ENCODE peak calls at places on chromosome 1, in five cellular contexts. G is GM06990, V is left lung, C is psoas muscle, I is MM.1S. K is an unnamed sample.

GRCh38 chr1:117607471-117607870 is 1.6 kb downstream of the TENT5C start:
- DNase-seq in G (no peak), C (no peak), V (no peak), I (peak), K (no peak)

GRCh38 chr1:186503210-186503609 is 42.3 kb upstream of the PDC start:
- DNase-seq in G (no peak), I (no peak), V (no peak), C (no peak), K (no peak)

GRCh38 chr1:62687903-62688686 is at the start of gene DOCK7:
- DNase-seq in I (peak), C (peak), V (peak), G (peak), K (no peak)

GRCh38 chr1:76726251-76726650 is 141.0 kb upstream of the ST6GALNAC5 start:
- DNase-seq in C (no peak), I (no peak), V (no peak), G (no peak), K (no peak)

GRCh38 chr1:31596737-31597097 is 20.4 kb downstream of the TINAGL1 start:
- DNase-seq in C (no peak), I (no peak), V (no peak), G (peak), K (no peak)

GRCh38 chr1:20485527-20486456 is at the start of gene CAMK2N1:
- DNase-seq in C (peak), G (no peak), I (no peak), V (peak), K (no peak)

GRCh38 chr1:4020411-4020810 is 120.3 kb upstream of the C1orf174 start:
- DNase-seq in I (no peak), C (no peak), G (no peak), V (peak), K (no peak)

GRCh38 chr1:27724961-27725373 is 794 bp upstream of the FAM76A start:
- DNase-seq in V (no peak), I (no peak), C (peak), G (no peak), K (no peak)

GRCh38 chr1:64328195-64328594 is 124.8 kb downstream of the UBE2U start:
- DNase-seq in G (no peak), V (no peak), I (no peak), C (no peak), K (no peak)

GRCh38 chr1:192604979-192605620 is 29.5 kb downstream of the RGS1 start:
- DNase-seq in V (no peak), C (no peak), I (peak), G (no peak), K (peak)

GRCh38 chr1:100075773-100076172 is 57.0 kb downstream of the SASS6 start:
- DNase-seq in V (no peak), I (no peak), C (no peak), G (peak), K (no peak)

DNA sequence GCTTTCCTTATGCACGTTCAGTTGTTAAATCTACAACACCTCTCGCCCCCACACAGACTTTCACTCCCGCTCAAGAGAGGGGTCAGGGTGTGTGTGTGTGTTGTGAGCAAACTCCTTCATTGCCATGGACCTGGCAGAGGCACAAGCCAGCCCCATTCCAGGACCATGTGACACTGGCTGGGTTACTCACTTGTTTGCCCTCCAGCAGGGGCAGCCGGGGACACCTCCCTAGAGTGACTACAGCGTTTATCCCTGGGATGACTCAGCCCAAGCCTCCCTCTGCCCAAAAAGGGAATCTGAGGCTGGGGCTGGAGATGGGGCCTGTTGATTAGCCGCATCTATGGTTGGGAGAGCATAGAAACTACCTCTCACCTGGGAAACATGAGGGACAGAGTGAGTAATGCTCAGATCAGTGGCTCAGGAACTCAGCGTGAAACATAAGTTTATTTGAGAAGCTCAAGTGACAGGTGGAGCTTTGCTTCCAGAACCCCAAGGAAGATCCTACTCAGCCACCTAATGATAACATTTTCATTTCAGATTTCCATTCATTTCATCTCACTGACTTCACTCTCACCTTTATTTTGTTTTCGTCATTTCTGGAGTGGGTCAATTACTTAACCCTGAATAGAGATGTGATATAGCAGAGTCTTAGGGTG is 145.3 kb upstream of the DUSP10 start:
- DNase-seq in C (peak), I (no peak), G (no peak), V (peak), K (peak)
- TF ChIP-seq CTCF in C (no peak), I (no peak), G (no peak), V (no peak), K (no peak)

GRCh38 chr1:228212415-228212965 is 4.6 kb downstream of the OBSCN start:
- DNase-seq in C (peak), G (no peak), V (peak), I (no peak), K (no peak)
- H3K4me3 ChIP-seq in C (peak), G (no peak), V (peak), I (no peak), K (no peak)

DNA sequence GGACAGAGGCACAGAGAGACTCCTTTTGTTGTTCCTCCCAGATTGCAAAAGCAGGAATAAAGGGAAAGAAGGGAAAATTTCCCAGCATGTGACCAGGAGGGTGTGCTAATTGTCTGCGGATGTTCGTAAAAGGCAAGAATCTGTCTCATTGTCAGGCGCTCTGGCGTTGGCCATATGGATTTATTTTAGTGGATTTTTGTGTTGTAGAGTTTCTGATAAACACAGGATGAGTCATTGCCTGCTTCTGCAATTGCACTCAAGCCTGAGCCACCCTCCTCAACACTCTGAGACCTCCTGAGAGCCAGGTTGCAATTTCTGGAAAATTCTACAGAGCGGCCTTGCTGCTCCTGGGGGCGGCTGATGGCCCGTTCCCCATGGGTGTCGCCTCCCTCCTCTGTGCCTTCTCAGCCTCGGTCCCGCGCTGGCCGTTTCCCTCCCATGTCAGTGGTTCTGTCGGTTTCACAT is 227.7 kb downstream of the KAZN start:
- DNase-seq in C (no peak), I (no peak), G (no peak), V (no peak), K (peak)
- TF ChIP-seq CTCF in C (no peak), I (no peak), G (no peak), V (no peak), K (peak)

DNA sequence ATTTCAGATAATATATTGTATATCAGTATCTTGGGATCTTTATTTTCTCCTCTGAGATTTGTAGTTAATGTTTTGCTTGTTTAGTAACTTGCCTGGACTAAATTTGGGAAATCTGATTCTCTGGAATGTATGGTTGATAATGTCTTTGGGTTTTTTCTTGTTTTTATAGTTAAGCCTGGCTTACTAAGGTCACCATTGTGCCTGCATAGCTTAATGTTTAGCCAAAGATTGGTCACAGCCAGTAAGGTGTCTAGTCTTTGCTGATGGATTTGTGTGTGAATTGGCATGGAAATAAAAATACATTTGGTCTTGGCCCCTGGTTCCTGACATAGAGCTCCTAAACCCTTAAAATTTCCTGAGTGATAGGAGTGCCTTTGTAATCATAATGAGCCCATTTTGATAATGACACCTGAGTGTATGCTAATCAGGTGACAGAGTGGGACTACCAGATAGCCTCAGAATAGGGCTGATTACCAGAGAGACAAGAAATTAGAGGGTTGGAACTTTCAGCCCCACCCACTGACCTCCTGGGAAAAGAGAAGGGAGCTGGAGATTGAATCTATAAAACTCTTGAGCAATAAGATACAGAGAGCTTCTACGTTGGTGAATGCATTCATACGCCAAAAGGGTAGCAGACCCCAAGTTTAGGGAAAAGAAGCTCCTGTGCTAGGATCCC is 47.9 kb upstream of the NUF2 start:
- DNase-seq in G (no peak), C (no peak), V (no peak), I (no peak), K (no peak)
- H3K4me3 ChIP-seq in G (no peak), C (no peak), V (no peak), I (no peak), K (no peak)

GRCh38 chr1:226638001-226638601 is 89.5 kb downstream of the STUM start:
- DNase-seq in C (peak), G (no peak), I (no peak), V (peak), K (no peak)

GRCh38 chr1:226638608-226639007 is 90.0 kb downstream of the STUM start:
- DNase-seq in C (peak), G (no peak), I (no peak), V (peak), K (no peak)

GRCh38 chr1:226636847-226637096 is 88.2 kb downstream of the STUM start:
- DNase-seq in I (no peak), G (no peak), C (no peak), V (no peak), K (no peak)

GRCh38 chr1:226635456-226635941 is 86.9 kb downstream of the STUM start:
- DNase-seq in C (peak), V (no peak), I (peak), G (no peak), K (no peak)

DNA sequence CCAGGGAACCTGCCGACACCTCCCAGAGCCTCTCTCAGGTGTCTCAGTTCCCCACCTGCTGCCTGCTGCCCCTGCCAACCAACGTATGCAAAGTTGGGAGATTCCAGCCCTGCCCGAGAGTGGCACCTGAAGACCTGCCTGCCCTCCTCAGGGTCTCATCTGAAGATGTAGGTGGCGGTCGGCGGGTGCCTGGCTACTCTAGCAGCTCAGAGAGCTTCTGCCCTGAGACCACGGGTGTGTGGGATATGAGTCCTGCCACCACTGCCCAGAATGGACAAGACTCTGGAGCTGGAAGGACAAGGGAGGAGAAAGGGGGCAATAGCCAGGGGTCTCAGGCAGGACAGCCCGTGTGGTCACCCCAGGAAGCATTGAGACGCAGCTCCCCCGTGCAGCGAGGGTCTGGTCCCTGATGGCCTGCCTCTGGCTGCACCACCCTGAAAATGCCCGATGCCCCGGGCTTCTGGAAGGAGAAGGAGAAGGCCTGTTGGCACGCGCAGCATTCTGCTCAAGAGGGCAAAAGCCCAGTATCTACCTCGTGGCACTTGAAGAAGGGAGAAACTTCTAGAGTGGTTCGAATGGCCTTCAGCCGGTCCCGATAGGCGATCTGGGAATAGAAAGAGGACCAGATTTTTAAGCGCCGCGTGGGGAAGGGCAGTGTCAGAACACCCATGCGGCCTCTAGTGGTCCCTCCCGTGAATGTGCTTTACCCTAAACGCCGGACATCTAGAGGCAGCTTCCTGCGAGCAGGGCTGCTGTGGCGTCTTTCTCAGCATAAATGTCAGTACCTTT is 88.8 kb downstream of the STUM start:
- DNase-seq in V (peak), G (no peak), I (no peak), C (peak), K (no peak)
- TF ChIP-seq CTCF in V (no peak), G (no peak), I (no peak), C (peak), K (peak)

K was measured in AG09309.